ENCODE peak calls at places on chromosome 3, in five cellular contexts. G is COR-L47; W is epithelial cell of esophagus; I is effector CD4-positive, alpha-beta T cell; H is stimulated activated naive CD8-positive, alpha-beta T cell treated with anti-CD3 and anti-CD28 coated beads, Interleukin-15, Interleukin-2, amounts not matched to agents 100 U/mL and 50 U/mL, for 24 hours. C is an unnamed sample.

GRCh38 chr3:136495213-136495612 is 245.1 kb downstream of the PCCB start:
- DNase-seq in G (no peak), I (no peak), H (no peak), W (no peak), C (no peak)

GRCh38 chr3:118882353-118882947 is 152.2 kb downstream of the IGSF11 start:
- DNase-seq in W (peak), H (peak), I (peak), G (peak), C (peak)

GRCh38 chr3:184135149-184135910 is at the start of gene EIF2B5:
- DNase-seq in I (peak), W (peak), H (peak), G (peak), C (peak)

GRCh38 chr3:187066228-187066995 is 72.9 kb downstream of the RPL39L start:
- DNase-seq in I (peak), H (peak), G (no peak), W (peak), C (peak)

GRCh38 chr3:66702126-66702525 is 201.3 kb upstream of the LRIG1 start:
- DNase-seq in I (no peak), W (no peak), H (no peak), G (no peak), C (no peak)

GRCh38 chr3:132286035-132286434 is 31.2 kb upstream of the ACP3 start:
- DNase-seq in W (no peak), H (no peak), I (no peak), G (no peak), C (no peak)

GRCh38 chr3:169581633-169582032 is 81.9 kb downstream of the MECOM start:
- DNase-seq in H (no peak), G (no peak), I (no peak), W (peak), C (no peak)

GRCh38 chr3:128274837-128275236 is 121.6 kb downstream of the EEFSEC start:
- DNase-seq in H (no peak), G (no peak), W (peak), I (no peak), C (no peak)

GRCh38 chr3:160661660-160662059 is 15.3 kb upstream of the ARL14 start:
- DNase-seq in I (no peak), W (no peak), G (peak), H (no peak), C (no peak)

GRCh38 chr3:126537116-126537729 is 13.3 kb downstream of the CHST13 start:
- DNase-seq in I (no peak), H (no peak), W (no peak), G (no peak), C (no peak)

GRCh38 chr3:180707921-180708320 is 28.6 kb upstream of the CCDC39 start:
- DNase-seq in W (no peak), H (no peak), G (no peak), I (no peak), C (no peak)

GRCh38 chr3:124587053-124587408 is 143.2 kb upstream of the UMPS start:
- DNase-seq in G (no peak), W (peak), I (no peak), H (no peak), C (no peak)

GRCh38 chr3:124483915-124484470 is 246.3 kb upstream of the UMPS start:
- DNase-seq in H (no peak), I (no peak), W (peak), G (no peak), C (no peak)

GRCh38 chr3:44464509-44464908 is 13.0 kb downstream of the ZNF445 start:
- DNase-seq in H (no peak), G (no peak), W (no peak), I (no peak), C (no peak)

GRCh38 chr3:175716451-175716850 is 857.3 kb downstream of the NAALADL2 start:
- DNase-seq in W (peak), G (no peak), H (no peak), I (no peak), C (no peak)

GRCh38 chr3:37962906-37963486 is 27.6 kb upstream of the VILL start:
- DNase-seq in I (no peak), W (no peak), H (no peak), G (no peak), C (no peak)

GRCh38 chr3:85251766-85252165 is 293.0 kb downstream of the CADM2 start:
- DNase-seq in I (no peak), W (no peak), G (no peak), H (no peak), C (no peak)

GRCh38 chr3:127448161-127448561 is 142.4 kb downstream of the TPRA1 start:
- DNase-seq in W (no peak), H (no peak), G (peak), I (no peak), C (no peak)

GRCh38 chr3:46660003-46660402 is 33.5 kb downstream of the ALS2CL start:
- DNase-seq in I (no peak), W (no peak), G (no peak), H (no peak), C (no peak)

GRCh38 chr3:38473229-38473628 is 19.5 kb downstream of the ACVR2B start:
- DNase-seq in H (no peak), I (no peak), G (peak), W (no peak), C (no peak)

GRCh38 chr3:52331091-52331490 is 15.0 kb downstream of the DNAH1 start:
- DNase-seq in W (no peak), I (no peak), G (no peak), H (no peak), C (no peak)

GRCh38 chr3:16993227-16993626 is 108.5 kb downstream of the PLCL2 start:
- DNase-seq in W (peak), H (no peak), G (no peak), I (no peak), C (no peak)

GRCh38 chr3:170205302-170205701 is 16.9 kb upstream of the PRKCI start:
- DNase-seq in W (no peak), H (no peak), G (no peak), I (no peak), C (no peak)

GRCh38 chr3:115279939-115280338 is 132.9 kb upstream of the ZBTB20 start:
- DNase-seq in G (no peak), I (no peak), W (no peak), H (no peak), C (no peak)

GRCh38 chr3:178291555-178291954 is 244.7 kb upstream of the KCNMB2 start:
- DNase-seq in G (no peak), I (no peak), H (no peak), W (no peak), C (no peak)

GRCh38 chr3:128421439-128421836 is 45.3 kb downstream of the DNAJB8 start:
- DNase-seq in W (no peak), I (no peak), H (no peak), G (no peak), C (no peak)

GRCh38 chr3:56904526-56905245 is 102.9 kb upstream of the ARHGEF3 start:
- DNase-seq in G (no peak), I (no peak), W (no peak), H (no peak), C (no peak)

GRCh38 chr3:129618186-129618820 is 11.8 kb upstream of the PLXND1 start:
- DNase-seq in H (no peak), G (no peak), W (no peak), I (no peak), C (no peak)

C was measured in effector memory CD4-positive, alpha-beta T cell.